ENCODE peak calls at places on chromosomes 4 and X, in seven cellular contexts. K is GM13977; E is CD4-positive, CD25-positive, alpha-beta regulatory T cell; R is IMR-90; Z is SK-N-MC; B is upper lobe of right lung; U is immature natural killer cell. N is an unnamed sample.

GRCh38 chr4:148315049-148315448 is 127.2 kb downstream of the NR3C2 start:
- DNase-seq in K (no peak), R (peak), U (no peak), E (no peak), Z (no peak), B (no peak), N (no peak)

GRCh38 chr4:54487491-54487890 is 170.3 kb upstream of the KIT start:
- DNase-seq in K (no peak), U (no peak), R (peak), Z (no peak), B (no peak), E (no peak), N (no peak)

GRCh38 chr4:140049024-140049923 is 104.7 kb downstream of the MAML3 start:
- DNase-seq in E (peak), U (peak), R (peak), K (peak), Z (no peak), B (peak), N (peak)

GRCh38 chrX:131843996-131844395 is 179.1 kb upstream of the STK26 start:
- DNase-seq in R (no peak), E (no peak), U (no peak), B (no peak), Z (no peak), K (no peak), N (no peak)

GRCh38 chrX:69556094-69557011 is 52.2 kb downstream of the NALF2 start:
- DNase-seq in U (no peak), B (no peak), R (no peak), Z (no peak), K (no peak), E (no peak), N (peak)

GRCh38 chr4:143538979-143539669 is 25.6 kb downstream of the SMARCA5 start:
- DNase-seq in B (no peak), U (no peak), K (no peak), E (no peak), R (no peak), Z (no peak), N (no peak)

GRCh38 chrX:134604701-134605271 is 53.5 kb downstream of the PLAC1 start:
- DNase-seq in E (no peak), U (no peak), B (peak), R (peak), Z (no peak), K (no peak), N (no peak)

GRCh38 chrX:39309721-39310152 is 508.5 kb downstream of the MID1IP1 start:
- DNase-seq in U (no peak), R (no peak), B (no peak), E (peak), K (no peak), Z (no peak), N (no peak)

GRCh38 chr4:159075531-159075932 is 27.3 kb upstream of the RAPGEF2 start:
- DNase-seq in R (no peak), E (no peak), B (no peak), U (no peak), K (no peak), Z (no peak), N (no peak)

GRCh38 chrX:13952581-13952980 is 77.1 kb downstream of the GEMIN8 start:
- DNase-seq in K (no peak), R (no peak), B (no peak), E (no peak), Z (no peak), U (no peak), N (no peak)

GRCh38 chr4:26275261-26275660 is 45.6 kb upstream of the RBPJ start:
- DNase-seq in K (no peak), R (no peak), B (no peak), U (no peak), Z (no peak), E (no peak), N (no peak)

GRCh38 chrX:101230636-101231035 is 11.1 kb downstream of the DRP2 start:
- DNase-seq in U (no peak), R (peak), K (no peak), E (no peak), B (no peak), Z (no peak), N (no peak)

GRCh38 chr4:112142152-112142551 is 3.1 kb upstream of the FAM241A start:
- DNase-seq in Z (no peak), K (no peak), U (no peak), B (no peak), E (no peak), R (no peak), N (no peak)

GRCh38 chr4:172995704-172996103 is 172.9 kb upstream of the GALNT7 start:
- DNase-seq in B (no peak), Z (no peak), U (no peak), E (no peak), K (no peak), R (no peak), N (no peak)

GRCh38 chrX:16856744-16857143 is 13.4 kb downstream of the RBBP7 start:
- DNase-seq in Z (no peak), K (no peak), E (no peak), U (no peak), B (no peak), R (no peak), N (no peak)

GRCh38 chr4:71377561-71377960 is 38.7 kb downstream of the SLC4A4 start:
- DNase-seq in K (no peak), R (peak), B (no peak), E (no peak), Z (no peak), U (no peak), N (no peak)

GRCh38 chr4:17762705-17763104 is 18.7 kb downstream of the FAM184B start:
- DNase-seq in B (no peak), U (no peak), Z (no peak), R (peak), E (no peak), K (no peak), N (no peak)

GRCh38 chrX:10512741-10513140 is 107.6 kb downstream of the MID1 start:
- DNase-seq in K (no peak), E (no peak), R (no peak), Z (peak), B (no peak), U (no peak), N (no peak)

GRCh38 chr4:173076903-173077629 is 91.5 kb upstream of the GALNT7 start:
- DNase-seq in K (no peak), Z (no peak), E (no peak), R (peak), B (no peak), U (no peak), N (no peak)

GRCh38 chr4:82223715-82224114 is 150.1 kb downstream of the HNRNPD start:
- DNase-seq in K (no peak), Z (no peak), R (no peak), U (no peak), B (no peak), E (peak), N (no peak)

GRCh38 chr4:8370106-8370787 is 70.3 kb downstream of the ACOX3 start:
- DNase-seq in E (no peak), R (no peak), K (no peak), U (no peak), Z (no peak), B (peak), N (no peak)

GRCh38 chr4:4420421-4420820 is 33.5 kb downstream of the NSG1 start:
- DNase-seq in E (no peak), Z (no peak), B (no peak), R (no peak), U (no peak), K (no peak), N (peak)

N was measured in endodermal cell.